ENCODE peak calls at places on chromosomes 6 and 20, in five cellular contexts. C, L, J, M and I are unnamed samples.

GRCh38 chr20:14617123-14617522 is 279.7 kb upstream of the FLRT3 start:
- DNase-seq in J (peak), M (no peak), C (no peak), L (no peak), I (no peak)

GRCh38 chr6:26020983-26021349 is 58.4 kb downstream of the TRIM38 start:
- DNase-seq in C (peak), M (peak), L (peak), J (no peak), I (peak)

GRCh38 chr6:111806561-111807497 is 66.4 kb downstream of the FYN start:
- DNase-seq in M (no peak), L (no peak), C (no peak), J (no peak), I (no peak)

GRCh38 chr6:30006170-30007131 is 54.6 kb upstream of the POLR1H start:
- DNase-seq in C (peak), M (peak), L (no peak), J (no peak), I (peak)

GRCh38 chr6:108114861-108115597 is 40.5 kb upstream of the OSTM1 start:
- DNase-seq in M (peak), L (peak), C (no peak), J (no peak), I (peak)

GRCh38 chr6:100257661-100258395 is 206.9 kb downstream of the SIM1 start:
- DNase-seq in L (peak), M (peak), J (peak), C (no peak), I (peak)

GRCh38 chr20:37529214-37529967 is 1.7 kb upstream of the BLCAP start:
- DNase-seq in L (no peak), C (no peak), J (no peak), M (no peak), I (no peak)

GRCh38 chr6:33621396-33622388 is 570 bp downstream of the ITPR3 start:
- DNase-seq in C (peak), L (peak), J (no peak), M (no peak), I (no peak)

GRCh38 chr6:33417127-33417902 is 592 bp downstream of the CUTA start:
- DNase-seq in L (peak), J (peak), M (peak), C (no peak), I (peak)

GRCh38 chr6:33995046-33995872 is 150.6 kb downstream of the GRM4 start:
- DNase-seq in M (peak), J (no peak), L (no peak), C (peak), I (no peak)

GRCh38 chr6:109236140-109237081 is 141.1 kb downstream of the CEP57L1 start:
- DNase-seq in C (no peak), M (no peak), J (no peak), L (no peak), I (no peak)

GRCh38 chr6:6730831-6731230 is 142.3 kb downstream of the LY86 start:
- DNase-seq in M (peak), L (peak), J (no peak), C (no peak), I (peak)

GRCh38 chr6:79631800-79632172 is 657 bp downstream of the SH3BGRL2 start:
- DNase-seq in L (no peak), J (no peak), C (no peak), M (no peak), I (no peak)

GRCh38 chr6:110105296-110105695 is 74.2 kb downstream of the WASF1 start:
- DNase-seq in C (no peak), J (no peak), L (no peak), M (no peak), I (no peak)

GRCh38 chr6:12233693-12234551 is 56.2 kb upstream of the EDN1 start:
- DNase-seq in C (peak), L (peak), J (peak), M (peak), I (peak)

GRCh38 chr6:44161997-44162338 is 3.3 kb downstream of the CAPN11 start:
- DNase-seq in C (no peak), L (peak), M (no peak), J (no peak), I (peak)

GRCh38 chr6:119306396-119306968 is 43.1 kb downstream of the MAN1A1 start:
- DNase-seq in L (no peak), C (no peak), M (no peak), J (no peak), I (no peak)

GRCh38 chr20:34943808-34944568 is 11.6 kb downstream of the GSS start:
- DNase-seq in J (no peak), M (no peak), C (no peak), L (peak), I (peak)

GRCh38 chr6:138428943-138429616 is 25.1 kb downstream of the HEBP2 start:
- DNase-seq in C (no peak), J (peak), L (peak), M (peak), I (peak)

DNA sequence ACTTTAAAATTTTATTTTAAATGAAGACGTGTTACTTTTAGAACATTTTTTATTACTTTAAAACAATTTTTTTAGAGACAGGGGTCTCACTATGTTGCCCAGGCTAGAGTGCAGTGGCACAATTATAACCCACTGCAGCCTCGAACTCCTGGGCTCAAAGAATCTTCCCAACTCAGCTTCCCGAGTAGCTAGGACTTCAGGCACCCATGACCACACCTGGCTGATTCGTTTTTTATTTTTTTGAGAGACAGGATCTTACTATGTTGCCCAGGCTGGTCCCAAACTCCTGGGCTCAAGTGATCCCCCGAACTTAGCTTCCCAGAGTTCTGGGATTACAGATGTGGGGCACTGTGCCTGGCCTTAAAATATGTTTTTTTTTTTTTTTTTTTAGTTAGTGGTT is 287.7 kb downstream of the GMDS start:
- DNase-seq in L (no peak), M (no peak), C (no peak), J (no peak), I (no peak)
- TF ChIP-seq CTCF in L (no peak), M (no peak), C (no peak), J (no peak), I (no peak)

GRCh38 chr6:163180874-163181541 is 233.5 kb upstream of the QKI start:
- DNase-seq in J (peak), C (peak), L (peak), M (peak), I (peak)
- TF ChIP-seq CTCF in J (peak), C (no peak), L (peak), M (peak), I (peak)

DNA sequence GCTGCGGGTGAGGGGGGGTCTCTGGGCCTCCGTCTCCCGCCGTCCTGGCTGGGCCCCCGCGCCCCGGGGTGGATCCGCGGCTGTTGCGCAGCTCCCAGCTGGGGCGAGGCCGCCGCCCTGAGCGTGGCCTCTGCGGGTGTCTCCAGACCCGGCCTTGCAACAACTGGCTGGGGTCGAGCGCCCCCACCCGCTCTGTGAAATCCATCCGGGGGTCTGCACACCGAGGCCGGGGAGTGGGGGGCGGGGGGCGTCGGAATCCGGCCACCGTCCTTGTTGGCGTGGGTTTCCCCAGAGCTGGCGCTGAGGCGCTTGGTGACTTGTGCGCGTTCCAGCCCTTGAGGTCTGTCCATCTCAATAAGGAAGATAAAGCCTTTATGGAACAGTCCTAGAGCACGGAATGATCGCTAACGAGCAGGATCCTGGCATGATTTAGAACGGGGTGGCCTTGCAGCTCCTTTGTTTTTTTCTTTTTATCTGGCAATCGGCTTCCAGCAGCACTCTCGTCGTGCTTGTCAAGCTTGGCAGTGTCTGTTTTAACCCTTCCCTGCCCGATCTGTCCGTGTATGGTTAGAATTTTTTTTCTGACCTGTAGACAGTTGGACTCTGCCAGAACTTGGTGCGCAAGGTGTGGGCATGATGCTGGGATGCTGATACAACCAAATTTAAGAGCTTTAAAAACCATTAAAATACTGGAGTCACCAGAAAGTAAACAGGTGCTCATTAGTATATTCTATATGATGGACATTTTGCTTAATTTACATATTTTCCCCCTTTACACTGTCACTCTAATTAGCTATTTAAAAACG is 675 bp downstream of the DSTN start:
- DNase-seq in C (peak), J (no peak), M (peak), L (peak), I (peak)
- TF ChIP-seq CTCF in C (no peak), J (peak), M (no peak), L (no peak), I (no peak)

GRCh38 chr6:106446287-106446885 is 85.9 kb downstream of the CRYBG1 start:
- DNase-seq in M (peak), J (peak), C (no peak), L (peak), I (peak)
- TF ChIP-seq CTCF in M (peak), J (peak), C (no peak), L (peak), I (peak)

DNA sequence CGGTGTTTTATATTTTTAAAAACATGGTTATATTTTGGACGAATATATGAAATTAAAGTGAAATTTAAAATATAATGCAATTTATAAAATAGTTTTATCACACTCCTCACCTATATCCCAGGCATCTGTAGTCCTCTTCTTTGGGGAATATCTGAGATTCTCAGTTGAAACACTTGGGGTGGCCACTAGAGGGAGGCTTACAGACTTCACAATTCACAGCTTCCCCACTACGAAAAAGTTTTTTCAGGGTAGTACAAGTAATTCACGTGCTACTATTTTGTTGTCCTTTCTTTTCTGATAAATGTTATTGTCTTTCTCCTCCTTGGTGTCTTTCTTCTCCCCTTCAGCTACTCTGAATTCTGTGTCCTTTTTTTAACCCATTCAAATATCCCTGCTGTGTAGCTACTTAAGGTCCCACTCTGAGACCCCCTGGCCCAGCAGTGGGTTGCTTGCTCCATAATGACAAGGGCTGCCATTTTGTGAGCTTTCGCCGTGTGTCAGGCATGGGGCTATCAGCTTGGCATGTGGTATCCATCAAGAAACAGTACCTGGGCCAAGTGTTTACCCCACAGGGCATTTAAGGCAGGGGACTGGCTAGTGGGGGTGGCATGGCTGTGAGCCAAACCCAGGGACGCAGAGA is 43.6 kb upstream of the PHACTR3 start:
- DNase-seq in C (no peak), M (peak), L (peak), J (peak), I (peak)
- TF ChIP-seq CTCF in C (no peak), M (peak), L (peak), J (peak), I (peak)